ENCODE peak calls at places on chromosomes 5 and 9, in seven cellular contexts. M, D, Q, Y, T, Z and A are unnamed samples.

GRCh38 chr9:100324594-100325200 is 28.0 kb downstream of the TEX10 start:
- DNase-seq in M (no peak), D (no peak), Q (no peak), Y (peak), T (no peak), Z (no peak), A (no peak)

GRCh38 chr5:143471041-143471509 is 67.6 kb upstream of the NR3C1 start:
- DNase-seq in M (peak), D (no peak), Q (peak), Y (peak), T (no peak), Z (no peak), A (no peak)

GRCh38 chr5:43401827-43402226 is 10.4 kb downstream of the CCL28 start:
- DNase-seq in M (no peak), D (no peak), Q (no peak), Y (peak), T (no peak), Z (no peak), A (no peak)

GRCh38 chr9:113463418-113464285 is at the start of gene RGS3:
- DNase-seq in M (no peak), D (peak), Q (peak), Y (no peak), T (peak), Z (no peak), A (no peak)

GRCh38 chr5:5188377-5189020 is 48.4 kb downstream of the ADAMTS16 start:
- DNase-seq in M (no peak), D (no peak), Q (no peak), Y (no peak), T (no peak), Z (no peak), A (no peak)

GRCh38 chr9:131744171-131744714 is 4.4 kb upstream of the RAPGEF1 start:
- DNase-seq in M (no peak), D (no peak), Q (peak), Y (no peak), T (peak), Z (no peak), A (no peak)

GRCh38 chr9:137212520-137212919 is 7.0 kb downstream of the NDOR1 start:
- DNase-seq in M (no peak), D (no peak), Q (no peak), Y (no peak), T (no peak), Z (no peak), A (no peak)

GRCh38 chr9:116124472-116125040 is 29.0 kb upstream of the PAPPA start:
- DNase-seq in M (no peak), D (no peak), Q (peak), Y (peak), T (no peak), Z (no peak), A (no peak)

GRCh38 chr9:112239284-112239683 is 64.2 kb upstream of the SUSD1 start:
- DNase-seq in M (no peak), D (no peak), Q (no peak), Y (no peak), T (no peak), Z (no peak), A (no peak)

GRCh38 chr9:22119537-22120167 is 110.5 kb upstream of the CDKN2B start:
- DNase-seq in M (no peak), D (no peak), Q (peak), Y (peak), T (no peak), Z (no peak), A (no peak)

GRCh38 chr9:71003346-71003745 is 118.1 kb downstream of the TRPM3 start:
- DNase-seq in M (no peak), D (no peak), Q (no peak), Y (no peak), T (no peak), Z (no peak), A (no peak)

GRCh38 chr5:60546157-60546556 is 153.8 kb downstream of the DEPDC1B start:
- DNase-seq in M (no peak), D (no peak), Q (no peak), Y (no peak), T (no peak), Z (no peak), A (no peak)

GRCh38 chr5:75234251-75234650 is 2.4 kb downstream of the ANKRD31 start:
- DNase-seq in M (no peak), D (no peak), Q (peak), Y (no peak), T (no peak), Z (no peak), A (no peak)

GRCh38 chr9:2740616-2741015 is 23.3 kb downstream of the KCNV2 start:
- DNase-seq in M (peak), D (no peak), Q (no peak), Y (peak), T (no peak), Z (no peak), A (no peak)

GRCh38 chr9:121744687-121745395 is 93.4 kb downstream of the DAB2IP start:
- DNase-seq in M (no peak), D (no peak), Q (peak), Y (no peak), T (no peak), Z (no peak), A (no peak)

GRCh38 chr9:120764476-120764875 is 28.7 kb downstream of the FBXW2 start:
- DNase-seq in M (no peak), D (no peak), Q (no peak), Y (no peak), T (no peak), Z (no peak), A (no peak)

GRCh38 chr5:35656721-35657120 is 39.1 kb downstream of the SPEF2 start:
- DNase-seq in M (no peak), D (no peak), Q (no peak), Y (no peak), T (no peak), Z (no peak), A (no peak)

GRCh38 chr5:54159153-54159836 is 151.1 kb downstream of the ARL15 start:
- DNase-seq in M (no peak), D (no peak), Q (peak), Y (peak), T (no peak), Z (no peak), A (no peak)
- TF ChIP-seq CTCF in M (no peak), D (no peak), Q (peak), Y (peak), T (no peak), Z (no peak), A (no peak)

GRCh38 chr5:29702875-29703274 is 1490.6 kb upstream of the CDH6 start:
- DNase-seq in M (no peak), D (no peak), Q (no peak), Y (no peak), T (no peak), Z (no peak), A (no peak)

GRCh38 chr5:29701600-29701999 is 1491.9 kb upstream of the CDH6 start:
- DNase-seq in M (no peak), D (no peak), Q (no peak), Y (no peak), T (no peak), Z (no peak), A (no peak)

DNA sequence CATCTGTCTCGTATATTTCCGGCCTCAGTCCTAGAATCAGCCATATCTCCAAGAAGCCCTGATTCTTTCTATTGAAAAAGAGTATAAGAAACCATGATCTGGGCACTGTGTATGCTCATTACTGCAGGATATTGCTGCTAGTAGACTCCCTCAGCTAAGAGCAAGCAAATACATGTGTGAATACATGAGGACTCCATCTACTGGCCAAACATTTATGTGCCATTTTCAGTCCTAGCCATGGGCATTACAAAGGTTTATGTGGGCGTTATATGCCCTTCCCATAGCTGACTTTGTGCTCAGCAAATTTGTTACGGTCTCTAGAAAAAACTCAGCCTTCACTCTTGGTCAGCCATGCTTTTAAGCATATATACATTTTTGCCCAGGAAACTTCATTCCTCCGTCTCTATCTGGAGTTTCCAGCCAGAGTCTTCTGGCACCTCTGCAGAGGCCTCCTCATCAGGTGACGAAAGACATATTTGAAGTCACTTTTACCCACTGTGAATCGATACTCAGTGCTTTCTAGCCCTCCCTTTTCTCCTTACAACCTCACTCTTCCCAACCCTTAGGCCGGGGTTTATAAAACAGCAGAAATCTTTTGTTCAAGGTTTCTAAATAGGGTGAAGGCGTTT is 1495.6 kb upstream of the CDH6 start:
- DNase-seq in M (no peak), D (no peak), Q (no peak), Y (no peak), T (no peak), Z (no peak), A (no peak)
- TF ChIP-seq CTCF in M (no peak), D (no peak), Q (no peak), Y (no peak), T (peak), Z (no peak), A (no peak)

DNA sequence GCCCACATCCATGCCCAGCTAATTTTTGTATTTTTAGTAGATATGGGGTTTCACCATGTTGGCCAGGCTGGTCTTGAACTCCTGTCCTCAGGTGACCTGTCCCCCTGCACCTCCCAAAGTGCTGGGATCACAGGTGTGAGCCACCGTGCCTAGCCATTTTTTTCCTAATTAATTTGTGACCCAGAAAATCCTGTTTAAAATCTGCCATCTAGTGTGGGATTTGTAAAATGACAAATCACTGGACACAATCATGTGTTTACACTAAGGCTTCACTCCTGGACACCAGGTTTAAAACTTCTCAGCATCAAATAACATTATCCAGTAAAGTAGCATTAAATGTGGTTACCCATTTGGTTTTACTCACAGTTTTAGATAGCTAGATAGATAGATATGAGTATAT is 18.6 kb upstream of the KDM4C start:
- DNase-seq in M (no peak), D (no peak), Q (no peak), Y (peak), T (no peak), Z (no peak), A (no peak)
- TF ChIP-seq CTCF in M (peak), D (no peak), Q (no peak), Y (peak), T (peak), Z (peak), A (no peak)

GRCh38 chr5:147397616-147398015 is 112.3 kb downstream of the DPYSL3 start:
- DNase-seq in M (no peak), D (no peak), Q (no peak), Y (no peak), T (no peak), Z (no peak), A (no peak)
- TF ChIP-seq CTCF in M (no peak), D (no peak), Q (peak), Y (no peak), T (no peak), Z (no peak), A (no peak)